ENCODE peak calls at places on chromosomes 4 and X, in nine cellular contexts. One of them, this sample, is unnamed.

GRCh38 chr4:42452823-42453222 is 55.5 kb downstream of the SHISA3 start:
- DNase-seq in AG04449: no peak
- DNase-seq in MCF 10A: no peak
- DNase-seq in AG09319: no peak
- DNase-seq in activated T-cell treated with anti-CD3 and anti-CD28 coated beads for 1 hour: no peak
- DNase-seq in effector memory CD8-positive, alpha-beta T cell: no peak
- DNase-seq in hepatocyte: no peak
- DNase-seq in activated naive CD4-positive, alpha-beta T cell: no peak
- DNase-seq in GM04504: no peak
- DNase-seq in this sample: no peak

GRCh38 chr4:153206534-153206933 is 2.3 kb downstream of the TRIM2 start:
- DNase-seq in activated T-cell treated with anti-CD3 and anti-CD28 coated beads for 1 hour: no peak
- DNase-seq in hepatocyte: no peak
- DNase-seq in activated naive CD4-positive, alpha-beta T cell: no peak
- DNase-seq in AG09319: no peak
- DNase-seq in MCF 10A: no peak
- DNase-seq in AG04449: no peak
- DNase-seq in GM04504: no peak
- DNase-seq in effector memory CD8-positive, alpha-beta T cell: no peak
- DNase-seq in this sample: no peak

GRCh38 chr4:150582101-150582565 is at the start of gene MAB21L2:
- DNase-seq in activated naive CD4-positive, alpha-beta T cell: no peak
- DNase-seq in activated T-cell treated with anti-CD3 and anti-CD28 coated beads for 1 hour: no peak
- DNase-seq in AG09319: no peak
- DNase-seq in GM04504: no peak
- DNase-seq in hepatocyte: peak
- DNase-seq in effector memory CD8-positive, alpha-beta T cell: no peak
- DNase-seq in MCF 10A: no peak
- DNase-seq in AG04449: no peak
- DNase-seq in this sample: no peak

GRCh38 chr4:97525236-97525635 is 618.0 kb downstream of the STPG2 start:
- DNase-seq in activated naive CD4-positive, alpha-beta T cell: no peak
- DNase-seq in GM04504: no peak
- DNase-seq in hepatocyte: no peak
- DNase-seq in AG04449: no peak
- DNase-seq in activated T-cell treated with anti-CD3 and anti-CD28 coated beads for 1 hour: no peak
- DNase-seq in MCF 10A: no peak
- DNase-seq in effector memory CD8-positive, alpha-beta T cell: no peak
- DNase-seq in AG09319: no peak
- DNase-seq in this sample: no peak

GRCh38 chr4:2281575-2282343 is 19.9 kb upstream of the MXD4 start:
- DNase-seq in hepatocyte: no peak
- DNase-seq in GM04504: no peak
- DNase-seq in AG04449: no peak
- DNase-seq in effector memory CD8-positive, alpha-beta T cell: peak
- DNase-seq in activated T-cell treated with anti-CD3 and anti-CD28 coated beads for 1 hour: peak
- DNase-seq in activated naive CD4-positive, alpha-beta T cell: no peak
- DNase-seq in MCF 10A: peak
- DNase-seq in AG09319: no peak
- DNase-seq in this sample: no peak

GRCh38 chr4:173001571-173001970 is 167.0 kb upstream of the GALNT7 start:
- DNase-seq in activated T-cell treated with anti-CD3 and anti-CD28 coated beads for 1 hour: no peak
- DNase-seq in activated naive CD4-positive, alpha-beta T cell: no peak
- DNase-seq in hepatocyte: no peak
- DNase-seq in AG04449: no peak
- DNase-seq in effector memory CD8-positive, alpha-beta T cell: no peak
- DNase-seq in MCF 10A: peak
- DNase-seq in AG09319: no peak
- DNase-seq in GM04504: no peak
- DNase-seq in this sample: no peak

GRCh38 chr4:175929441-175929840 is 117.4 kb upstream of the GPM6A start:
- DNase-seq in MCF 10A: no peak
- DNase-seq in AG04449: no peak
- DNase-seq in effector memory CD8-positive, alpha-beta T cell: no peak
- DNase-seq in AG09319: no peak
- DNase-seq in activated T-cell treated with anti-CD3 and anti-CD28 coated beads for 1 hour: no peak
- DNase-seq in hepatocyte: no peak
- DNase-seq in GM04504: no peak
- DNase-seq in activated naive CD4-positive, alpha-beta T cell: no peak
- DNase-seq in this sample: no peak

GRCh38 chr4:184733654-184734524 is at the start of gene CENPU:
- DNase-seq in hepatocyte: peak
- DNase-seq in GM04504: peak
- DNase-seq in MCF 10A: peak
- DNase-seq in AG04449: peak
- DNase-seq in activated T-cell treated with anti-CD3 and anti-CD28 coated beads for 1 hour: peak
- DNase-seq in effector memory CD8-positive, alpha-beta T cell: peak
- DNase-seq in AG09319: peak
- DNase-seq in activated naive CD4-positive, alpha-beta T cell: peak
- DNase-seq in this sample: peak

GRCh38 chr4:129232627-129233337 is 136.8 kb downstream of the C4orf33 start:
- DNase-seq in hepatocyte: no peak
- DNase-seq in AG04449: no peak
- DNase-seq in MCF 10A: no peak
- DNase-seq in activated T-cell treated with anti-CD3 and anti-CD28 coated beads for 1 hour: no peak
- DNase-seq in effector memory CD8-positive, alpha-beta T cell: no peak
- DNase-seq in GM04504: no peak
- DNase-seq in AG09319: no peak
- DNase-seq in activated naive CD4-positive, alpha-beta T cell: no peak
- DNase-seq in this sample: no peak

GRCh38 chrX:119880076-119880475 is 8.4 kb downstream of the NDUFA1 start:
- DNase-seq in AG09319: no peak
- DNase-seq in AG04449: no peak
- DNase-seq in hepatocyte: no peak
- DNase-seq in activated T-cell treated with anti-CD3 and anti-CD28 coated beads for 1 hour: no peak
- DNase-seq in activated naive CD4-positive, alpha-beta T cell: no peak
- DNase-seq in effector memory CD8-positive, alpha-beta T cell: no peak
- DNase-seq in MCF 10A: peak
- DNase-seq in GM04504: no peak
- DNase-seq in this sample: no peak

GRCh38 chr4:144872508-144873293 is 225.3 kb downstream of the ANAPC10 start:
- DNase-seq in activated naive CD4-positive, alpha-beta T cell: no peak
- DNase-seq in AG04449: no peak
- DNase-seq in MCF 10A: no peak
- DNase-seq in effector memory CD8-positive, alpha-beta T cell: no peak
- DNase-seq in activated T-cell treated with anti-CD3 and anti-CD28 coated beads for 1 hour: no peak
- DNase-seq in hepatocyte: peak
- DNase-seq in GM04504: no peak
- DNase-seq in AG09319: no peak
- DNase-seq in this sample: no peak

GRCh38 chr4:16289872-16290554 is 63.7 kb upstream of the TAPT1 start:
- DNase-seq in activated T-cell treated with anti-CD3 and anti-CD28 coated beads for 1 hour: no peak
- DNase-seq in GM04504: peak
- DNase-seq in MCF 10A: peak
- DNase-seq in AG09319: no peak
- DNase-seq in effector memory CD8-positive, alpha-beta T cell: no peak
- DNase-seq in activated naive CD4-positive, alpha-beta T cell: no peak
- DNase-seq in AG04449: peak
- DNase-seq in hepatocyte: peak
- DNase-seq in this sample: no peak

GRCh38 chr4:2798399-2799301 is 5.8 kb downstream of the SH3BP2 start:
- DNase-seq in GM04504: no peak
- DNase-seq in activated naive CD4-positive, alpha-beta T cell: no peak
- DNase-seq in hepatocyte: no peak
- DNase-seq in AG09319: no peak
- DNase-seq in activated T-cell treated with anti-CD3 and anti-CD28 coated beads for 1 hour: no peak
- DNase-seq in MCF 10A: peak
- DNase-seq in AG04449: no peak
- DNase-seq in effector memory CD8-positive, alpha-beta T cell: no peak
- DNase-seq in this sample: no peak

GRCh38 chr4:102642571-102643298 is 118.0 kb downstream of the MANBA start:
- DNase-seq in AG09319: no peak
- DNase-seq in GM04504: peak
- DNase-seq in activated naive CD4-positive, alpha-beta T cell: no peak
- DNase-seq in MCF 10A: no peak
- DNase-seq in AG04449: no peak
- DNase-seq in effector memory CD8-positive, alpha-beta T cell: no peak
- DNase-seq in hepatocyte: no peak
- DNase-seq in activated T-cell treated with anti-CD3 and anti-CD28 coated beads for 1 hour: no peak
- DNase-seq in this sample: no peak

GRCh38 chr4:94244087-94244828 is 36.6 kb downstream of the SMARCAD1 start:
- DNase-seq in MCF 10A: no peak
- DNase-seq in AG04449: no peak
- DNase-seq in activated T-cell treated with anti-CD3 and anti-CD28 coated beads for 1 hour: no peak
- DNase-seq in effector memory CD8-positive, alpha-beta T cell: no peak
- DNase-seq in AG09319: no peak
- DNase-seq in activated naive CD4-positive, alpha-beta T cell: no peak
- DNase-seq in hepatocyte: no peak
- DNase-seq in GM04504: no peak
- DNase-seq in this sample: no peak

GRCh38 chr4:147732516-147733193 is 767 bp downstream of the ARHGAP10 start:
- DNase-seq in AG09319: no peak
- DNase-seq in GM04504: no peak
- DNase-seq in AG04449: no peak
- DNase-seq in activated naive CD4-positive, alpha-beta T cell: no peak
- DNase-seq in effector memory CD8-positive, alpha-beta T cell: peak
- DNase-seq in MCF 10A: peak
- DNase-seq in hepatocyte: peak
- DNase-seq in activated T-cell treated with anti-CD3 and anti-CD28 coated beads for 1 hour: no peak
- DNase-seq in this sample: no peak

GRCh38 chr4:173014113-173014558 is 154.5 kb upstream of the GALNT7 start:
- DNase-seq in effector memory CD8-positive, alpha-beta T cell: no peak
- DNase-seq in hepatocyte: peak
- DNase-seq in MCF 10A: peak
- DNase-seq in AG04449: no peak
- DNase-seq in AG09319: no peak
- DNase-seq in activated naive CD4-positive, alpha-beta T cell: no peak
- DNase-seq in GM04504: no peak
- DNase-seq in activated T-cell treated with anti-CD3 and anti-CD28 coated beads for 1 hour: no peak
- DNase-seq in this sample: no peak

GRCh38 chr4:53432528-53433424 is 55.3 kb downstream of the FIP1L1 start:
- DNase-seq in activated T-cell treated with anti-CD3 and anti-CD28 coated beads for 1 hour: no peak
- DNase-seq in hepatocyte: no peak
- DNase-seq in effector memory CD8-positive, alpha-beta T cell: no peak
- DNase-seq in MCF 10A: no peak
- DNase-seq in AG04449: no peak
- DNase-seq in AG09319: no peak
- DNase-seq in activated naive CD4-positive, alpha-beta T cell: no peak
- DNase-seq in GM04504: no peak
- DNase-seq in this sample: no peak

GRCh38 chr4:143728171-143728570 is 27.7 kb upstream of the FREM3 start:
- DNase-seq in MCF 10A: peak
- DNase-seq in AG09319: no peak
- DNase-seq in hepatocyte: no peak
- DNase-seq in effector memory CD8-positive, alpha-beta T cell: no peak
- DNase-seq in activated naive CD4-positive, alpha-beta T cell: no peak
- DNase-seq in GM04504: peak
- DNase-seq in activated T-cell treated with anti-CD3 and anti-CD28 coated beads for 1 hour: no peak
- DNase-seq in AG04449: peak
- DNase-seq in this sample: no peak

GRCh38 chr4:152727784-152728183 is 48.0 kb upstream of the TMEM154 start:
- DNase-seq in GM04504: no peak
- DNase-seq in activated naive CD4-positive, alpha-beta T cell: no peak
- DNase-seq in effector memory CD8-positive, alpha-beta T cell: no peak
- DNase-seq in MCF 10A: no peak
- DNase-seq in activated T-cell treated with anti-CD3 and anti-CD28 coated beads for 1 hour: no peak
- DNase-seq in hepatocyte: no peak
- DNase-seq in AG04449: no peak
- DNase-seq in AG09319: no peak
- DNase-seq in this sample: no peak

GRCh38 chr4:104693601-104694201 is 199.0 kb upstream of the CXXC4 start:
- DNase-seq in effector memory CD8-positive, alpha-beta T cell: no peak
- DNase-seq in AG04449: no peak
- DNase-seq in hepatocyte: no peak
- DNase-seq in activated naive CD4-positive, alpha-beta T cell: no peak
- DNase-seq in GM04504: no peak
- DNase-seq in AG09319: no peak
- DNase-seq in activated T-cell treated with anti-CD3 and anti-CD28 coated beads for 1 hour: no peak
- DNase-seq in MCF 10A: peak
- DNase-seq in this sample: no peak

GRCh38 chrX:53256446-53257041 is 24.8 kb downstream of the IQSEC2 start:
- DNase-seq in MCF 10A: no peak
- DNase-seq in AG09319: no peak
- DNase-seq in activated naive CD4-positive, alpha-beta T cell: no peak
- DNase-seq in hepatocyte: no peak
- DNase-seq in AG04449: no peak
- DNase-seq in activated T-cell treated with anti-CD3 and anti-CD28 coated beads for 1 hour: no peak
- DNase-seq in effector memory CD8-positive, alpha-beta T cell: no peak
- DNase-seq in GM04504: no peak
- DNase-seq in this sample: no peak

This sample was measured in cortex of kidney.